ENCODE peak calls at places on chromosomes 7 and 10, in seven cellular contexts. T, O, A, P, X, K and J are unnamed samples.

GRCh38 chr10:103276941-103277712 is at the start of gene INA:
- DNase-seq in O (peak), T (no peak), P (peak), A (peak), X (peak), K (no peak), J (no peak)

GRCh38 chr10:124701435-124701834 is 42.7 kb downstream of the FAM53B start:
- DNase-seq in X (peak), P (no peak), O (no peak), A (peak), K (no peak), T (peak), J (no peak)

GRCh38 chr10:89648074-89648473 is 3.0 kb upstream of the PANK1 start:
- DNase-seq in K (no peak), T (no peak), X (no peak), O (no peak), P (no peak), A (no peak), J (no peak)

GRCh38 chr7:146366938-146367337 is 250.3 kb downstream of the CNTNAP2 start:
- DNase-seq in O (no peak), X (peak), P (no peak), T (no peak), K (no peak), A (peak), J (peak)

GRCh38 chr10:125257521-125258105 is 97.2 kb upstream of the CTBP2 start:
- DNase-seq in A (peak), P (no peak), O (no peak), K (no peak), T (no peak), X (no peak), J (no peak)

GRCh38 chr10:99224766-99225165 is 10.9 kb downstream of the HPSE2 start:
- DNase-seq in A (peak), T (no peak), K (no peak), P (no peak), X (no peak), O (no peak), J (no peak)

GRCh38 chr10:131211556-131211955 is 100.0 kb downstream of the TCERG1L start:
- DNase-seq in K (no peak), X (no peak), A (no peak), P (peak), T (no peak), O (no peak), J (no peak)

GRCh38 chr10:97174276-97174775 is 11.4 kb downstream of the SLIT1 start:
- DNase-seq in O (no peak), P (no peak), A (no peak), X (no peak), T (no peak), K (no peak), J (no peak)

GRCh38 chr10:28872592-28873165 is 195.4 kb downstream of the BAMBI start:
- DNase-seq in T (no peak), O (no peak), K (no peak), X (no peak), A (no peak), P (no peak), J (no peak)

GRCh38 chr10:118343549-118343948 is 1.4 kb upstream of the FAM204A start:
- DNase-seq in O (no peak), A (no peak), T (no peak), K (no peak), P (no peak), X (no peak), J (no peak)

GRCh38 chr7:54705436-54705835 is 53.6 kb downstream of the SEC61G start:
- DNase-seq in X (peak), A (peak), P (no peak), K (no peak), O (no peak), T (no peak), J (peak)

GRCh38 chr10:122062831-122063674 is 74.1 kb downstream of the TACC2 start:
- DNase-seq in A (peak), T (no peak), P (peak), O (no peak), X (peak), K (no peak), J (peak)

GRCh38 chr10:102701796-102702195 is 12.4 kb downstream of the ARL3 start:
- DNase-seq in O (no peak), T (no peak), X (no peak), A (no peak), K (no peak), P (no peak), J (no peak)

GRCh38 chr10:132209978-132210530 is 23.3 kb downstream of the DPYSL4 start:
- DNase-seq in O (no peak), K (no peak), A (no peak), T (no peak), P (no peak), X (no peak), J (no peak)

GRCh38 chr10:131886181-131886716 is 14.6 kb upstream of the PPP2R2D start:
- DNase-seq in O (no peak), K (no peak), A (no peak), T (no peak), P (peak), X (no peak), J (no peak)

GRCh38 chr7:50531928-50532327 is 33.3 kb downstream of the DDC start:
- DNase-seq in P (no peak), A (peak), X (peak), O (peak), K (no peak), T (no peak), J (no peak)

GRCh38 chr10:22766693-22767092 is 52.3 kb upstream of the PIP4K2A start:
- DNase-seq in A (no peak), X (no peak), P (no peak), T (no peak), O (no peak), K (no peak), J (no peak)

GRCh38 chr10:8396675-8397074 is 342.2 kb downstream of the GATA3 start:
- DNase-seq in X (peak), O (no peak), P (no peak), K (no peak), A (peak), T (no peak), J (no peak)

GRCh38 chr7:12467837-12468236 is 64.2 kb upstream of the VWDE start:
- DNase-seq in T (no peak), O (no peak), P (no peak), A (no peak), X (no peak), K (no peak), J (no peak)

GRCh38 chr7:159108491-159108890 is 36.2 kb downstream of the VIPR2 start:
- DNase-seq in A (no peak), T (no peak), O (no peak), P (no peak), K (no peak), X (no peak), J (no peak)

GRCh38 chr7:104231054-104232046 is 23.5 kb upstream of the ORC5 start:
- DNase-seq in X (peak), A (peak), T (peak), K (peak), O (peak), P (peak), J (no peak)

GRCh38 chr10:76149182-76149581 is 717.8 kb downstream of the LRMDA start:
- DNase-seq in A (peak), X (peak), O (no peak), P (no peak), K (no peak), T (no peak), J (no peak)

GRCh38 chr7:6160191-6160623 is 112.2 kb downstream of the CYTH3 start:
- DNase-seq in K (no peak), O (peak), A (peak), T (peak), X (peak), P (peak), J (no peak)

GRCh38 chr10:97474918-97475317 is 23.3 kb downstream of the MMS19 start:
- DNase-seq in A (no peak), P (no peak), T (no peak), K (no peak), O (no peak), X (no peak), J (no peak)

GRCh38 chr7:95718556-95719410 is 53.6 kb upstream of the DYNC1I1 start:
- DNase-seq in K (no peak), X (no peak), O (no peak), A (peak), T (no peak), P (no peak), J (no peak)

GRCh38 chr7:84237533-84238173 is 43.1 kb upstream of the SEMA3A start:
- DNase-seq in X (peak), A (peak), O (no peak), P (no peak), K (no peak), T (no peak), J (peak)

GRCh38 chr7:117871778-117872538 is 1.3 kb downstream of the CTTNBP2 start:
- DNase-seq in X (peak), P (peak), K (no peak), T (peak), A (peak), O (no peak), J (no peak)

GRCh38 chr7:102918865-102919264 is 6.1 kb downstream of the LRRC17 start:
- DNase-seq in P (no peak), T (no peak), X (peak), A (no peak), O (no peak), K (no peak), J (no peak)

GRCh38 chr7:156167987-156168386 is 355.7 kb upstream of the SHH start:
- DNase-seq in A (no peak), T (no peak), K (no peak), O (no peak), P (no peak), X (no peak), J (no peak)

GRCh38 chr7:157621131-157621681 is 284.4 kb downstream of the DNAJB6 start:
- DNase-seq in O (no peak), A (no peak), P (no peak), X (no peak), T (no peak), K (no peak), J (no peak)

GRCh38 chr10:43671659-43672555 is 23.2 kb upstream of the ZNF32 start:
- DNase-seq in K (peak), P (peak), A (peak), O (peak), X (peak), T (no peak), J (no peak)

GRCh38 chr10:119832956-119833355 is 39.7 kb downstream of the MCMBP start:
- DNase-seq in X (no peak), A (no peak), O (no peak), P (no peak), K (no peak), T (no peak), J (no peak)

GRCh38 chr10:67602268-67602950 is 93.6 kb downstream of the CTNNA3 start:
- DNase-seq in X (peak), K (no peak), A (peak), O (no peak), T (no peak), P (no peak), J (no peak)

GRCh38 chr10:24912214-24912613 is 40.2 kb downstream of the PRTFDC1 start:
- DNase-seq in O (no peak), A (peak), P (no peak), K (no peak), X (peak), T (no peak), J (peak)

GRCh38 chr10:124621637-124622036 is 122.5 kb downstream of the FAM53B start:
- DNase-seq in O (no peak), T (no peak), K (no peak), X (no peak), A (no peak), P (no peak), J (no peak)

GRCh38 chr7:91913612-91914011 is 27.1 kb upstream of the AKAP9 start:
- DNase-seq in O (no peak), P (no peak), T (no peak), X (peak), A (peak), K (no peak), J (no peak)

GRCh38 chr10:96512997-96513685 is 585 bp downstream of the TLL2 start:
- DNase-seq in A (peak), X (peak), K (peak), T (no peak), P (peak), O (no peak), J (no peak)

GRCh38 chr10:18364987-18365775 is 225.0 kb downstream of the CACNB2 start:
- DNase-seq in O (no peak), X (no peak), P (no peak), A (no peak), T (no peak), K (no peak), J (no peak)

GRCh38 chr7:41640487-41640886 is 62.4 kb downstream of the INHBA start:
- DNase-seq in O (no peak), P (no peak), K (no peak), A (peak), X (no peak), T (no peak), J (no peak)
- H3K27ac ChIP-seq in O (no peak), P (no peak), K (no peak), A (no peak), X (no peak), T (no peak), J (no peak)

GRCh38 chr7:93890464-93891068 is at the start of gene TFPI2:
- DNase-seq in X (peak), P (peak), O (peak), T (no peak), A (peak), K (no peak), J (peak)
- H3K27ac ChIP-seq in X (peak), P (no peak), O (no peak), T (no peak), A (peak), K (no peak), J (peak)

GRCh38 chr10:35375091-35375765 is 38.9 kb downstream of the CCNY start:
- DNase-seq in A (peak), K (no peak), O (peak), X (peak), T (no peak), P (no peak), J (no peak)

GRCh38 chr10:35372329-35372728 is 36.0 kb downstream of the CCNY start:
- DNase-seq in K (no peak), P (no peak), T (no peak), O (no peak), A (peak), X (peak), J (peak)

GRCh38 chr10:35368485-35369048 is 32.3 kb downstream of the CCNY start:
- DNase-seq in T (no peak), A (no peak), O (no peak), X (no peak), K (no peak), P (no peak), J (no peak)

GRCh38 chr10:35369049-35369760 is 32.9 kb downstream of the CCNY start:
- DNase-seq in A (peak), X (no peak), K (no peak), O (no peak), T (no peak), P (no peak), J (no peak)

DNA sequence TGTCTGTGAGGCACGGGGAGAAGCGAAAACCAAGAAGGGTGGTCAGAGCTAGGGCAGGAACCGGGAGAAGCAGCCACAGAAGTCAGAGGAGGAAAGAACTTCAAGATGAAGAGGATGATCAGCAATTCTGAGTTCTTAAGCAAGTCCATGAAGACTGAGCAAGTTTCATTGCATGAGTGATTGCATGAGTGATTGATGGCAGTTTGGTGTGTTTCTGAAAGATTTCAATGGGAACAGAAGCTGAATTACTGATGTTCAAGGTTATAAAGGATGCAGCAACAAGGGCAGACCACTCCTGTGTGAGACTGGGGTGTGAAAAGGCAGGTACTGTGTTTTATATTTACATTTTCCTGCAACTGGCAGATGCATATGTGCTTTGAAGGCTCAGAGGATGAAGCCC is 35.4 kb downstream of the CCNY start:
- DNase-seq in O (no peak), X (no peak), A (no peak), K (no peak), T (no peak), P (no peak), J (no peak)
- H3K27ac ChIP-seq in O (no peak), X (no peak), A (peak), K (no peak), T (no peak), P (no peak), J (peak)

GRCh38 chr7:151728746-151729145 is 148.2 kb downstream of the PRKAG2 start:
- DNase-seq in X (no peak), K (no peak), O (peak), T (no peak), A (no peak), P (no peak), J (no peak)

GRCh38 chr7:151728286-151728660 is 148.6 kb downstream of the PRKAG2 start:
- DNase-seq in X (no peak), A (no peak), O (no peak), P (no peak), T (no peak), K (no peak), J (no peak)

GRCh38 chr7:151727579-151728285 is 149.2 kb downstream of the PRKAG2 start:
- DNase-seq in K (no peak), A (peak), P (no peak), T (no peak), X (peak), O (no peak), J (peak)

GRCh38 chr7:151725844-151726770 is 150.8 kb downstream of the PRKAG2 start:
- DNase-seq in O (peak), T (no peak), K (no peak), P (no peak), A (no peak), X (peak), J (no peak)

GRCh38 chr7:151726875-151727578 is 149.9 kb downstream of the PRKAG2 start:
- DNase-seq in O (no peak), X (no peak), P (no peak), K (no peak), A (no peak), T (no peak), J (no peak)
- H3K27ac ChIP-seq in O (no peak), X (peak), P (no peak), K (no peak), A (no peak), T (no peak), J (no peak)

GRCh38 chr7:116788542-116789197 is 73.7 kb upstream of the CAPZA2 start:
- DNase-seq in K (no peak), T (no peak), A (no peak), P (no peak), X (no peak), O (no peak), J (no peak)
- H3K27ac ChIP-seq in K (no peak), T (no peak), A (no peak), P (no peak), X (no peak), O (no peak), J (peak)

GRCh38 chr7:123415625-123416024 is 118.8 kb downstream of the IQUB start:
- DNase-seq in X (no peak), T (no peak), K (no peak), P (no peak), A (no peak), O (no peak), J (no peak)

DNA sequence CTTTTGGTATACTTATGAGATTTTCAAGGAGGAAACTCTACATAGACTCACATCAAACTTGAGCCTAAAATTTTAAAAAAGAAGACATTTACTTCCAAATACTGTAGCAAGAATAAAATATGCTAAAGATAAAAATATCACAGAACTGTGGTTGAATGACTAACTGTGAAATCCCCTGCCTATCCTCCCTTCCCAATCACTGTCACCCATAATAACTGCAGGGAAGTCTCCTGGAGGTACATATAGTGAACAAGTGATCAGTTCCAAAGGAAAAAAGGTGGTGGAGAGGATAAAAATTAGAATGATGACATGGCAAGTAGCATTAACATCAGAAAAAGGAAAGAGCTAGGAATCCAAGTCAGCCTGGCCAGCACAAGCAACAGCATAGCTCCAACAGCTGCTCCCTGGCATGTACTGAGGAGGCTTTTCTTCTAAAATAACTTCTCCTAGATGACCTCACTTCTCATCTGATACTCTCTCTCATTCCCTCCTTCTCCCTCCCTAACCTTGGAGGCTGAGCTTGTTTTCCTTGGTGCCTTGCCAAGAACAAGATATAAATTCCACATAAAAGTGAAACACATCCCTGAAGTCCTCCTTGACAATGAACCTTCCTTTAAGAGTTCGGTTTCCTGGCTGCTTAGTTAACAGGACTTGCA is 124.0 kb downstream of the IQUB start:
- DNase-seq in K (no peak), O (no peak), P (no peak), A (peak), X (peak), T (no peak), J (no peak)
- H3K27ac ChIP-seq in K (no peak), O (no peak), P (no peak), A (no peak), X (no peak), T (no peak), J (no peak)